ENCODE peak calls at places on chromosomes 5 and 9, in seven cellular contexts. W, D, S, L, F, E and G are unnamed samples. For H3K9me3, the result is how much of the 10 kb centered on the place peaks cover.

GRCh38 chr9:79975471-79976316 is 403.9 kb downstream of the TLE4 start:
- DNase-seq in W (no peak), D (no peak), S (no peak), L (no peak), F (no peak), E (no peak), G (no peak)

GRCh38 chr9:73981405-73981804 is 515.7 kb upstream of the RORB start:
- DNase-seq in W (no peak), D (no peak), S (no peak), L (no peak), F (no peak), E (no peak), G (no peak)

GRCh38 chr5:179123109-179123426 is 62.9 kb downstream of the ZNF354C start:
- DNase-seq in W (no peak), D (no peak), S (no peak), L (peak), F (peak), E (no peak), G (no peak)

GRCh38 chr5:37615184-37615583 is 224.7 kb downstream of the GDNF start:
- DNase-seq in W (no peak), D (no peak), S (no peak), L (no peak), F (no peak), E (peak), G (no peak)

GRCh38 chr5:63613430-63613829 is 348.8 kb downstream of the HTR1A start:
- DNase-seq in W (no peak), D (no peak), S (no peak), L (no peak), F (no peak), E (no peak), G (no peak)

GRCh38 chr5:93221-93980 is 1.4 kb downstream of the PLEKHG4B start:
- DNase-seq in W (no peak), D (no peak), S (no peak), L (no peak), F (no peak), E (no peak), G (no peak)

GRCh38 chr9:16344343-16344742 is 526.1 kb downstream of the BNC2 start:
- DNase-seq in W (peak), D (no peak), S (peak), L (no peak), F (no peak), E (peak), G (peak)

GRCh38 chr9:132789706-132790105 is 88.4 kb downstream of the AK8 start:
- DNase-seq in W (no peak), D (no peak), S (no peak), L (no peak), F (no peak), E (no peak), G (no peak)

GRCh38 chr9:84062538-84062937 is 81.9 kb downstream of the RMI1 start:
- DNase-seq in W (no peak), D (no peak), S (no peak), L (no peak), F (no peak), E (no peak), G (no peak)

GRCh38 chr5:52809884-52810283 is 22.2 kb downstream of the ITGA1 start:
- DNase-seq in W (no peak), D (no peak), S (no peak), L (no peak), F (no peak), E (peak), G (no peak)

GRCh38 chr5:177312649-177313181 is 1.0 kb upstream of the MXD3 start:
- DNase-seq in W (no peak), D (no peak), S (peak), L (no peak), F (no peak), E (no peak), G (no peak)

GRCh38 chr9:127241354-127241753 is 23.2 kb upstream of the GARNL3 start:
- DNase-seq in W (no peak), D (no peak), S (no peak), L (no peak), F (no peak), E (no peak), G (no peak)

GRCh38 chr9:127248241-127248640 is 16.3 kb upstream of the GARNL3 start:
- DNase-seq in W (no peak), D (no peak), S (no peak), L (no peak), F (no peak), E (no peak), G (no peak)

GRCh38 chr9:127249877-127250276 is 14.7 kb upstream of the GARNL3 start:
- DNase-seq in W (no peak), D (no peak), S (no peak), L (no peak), F (no peak), E (no peak), G (no peak)

GRCh38 chr9:127245637-127246164 is 18.9 kb upstream of the GARNL3 start:
- DNase-seq in W (no peak), D (no peak), S (no peak), L (no peak), F (no peak), E (no peak), G (no peak)

GRCh38 chr9:127244609-127245601 is 19.7 kb upstream of the GARNL3 start:
- DNase-seq in W (peak), D (peak), S (peak), L (peak), F (peak), E (peak), G (peak)
- TF ChIP-seq POLR2A in W (no peak), D (peak), S (peak), L (no peak), F (no peak), E (peak), G (peak)

DNA sequence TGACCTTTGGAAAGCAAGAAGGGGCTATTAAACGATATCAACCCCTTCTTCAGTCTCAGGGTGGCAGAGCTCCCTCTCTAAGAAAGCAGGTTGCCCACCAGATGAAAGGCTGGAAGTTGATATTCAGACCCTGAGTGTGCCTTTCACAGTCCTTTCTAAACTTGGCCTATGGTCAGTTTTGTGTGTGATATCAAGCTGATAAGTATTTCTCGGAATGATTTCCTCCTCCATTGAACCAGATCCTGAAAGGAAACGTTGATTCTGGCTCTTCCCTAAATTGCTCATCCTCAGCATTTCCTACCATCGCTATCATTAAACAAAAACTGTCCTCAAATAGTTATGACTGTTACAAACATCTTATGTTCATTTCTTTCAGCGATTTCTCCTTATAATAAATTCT is 130.4 kb downstream of the CEMIP2 start:
- DNase-seq in W (no peak), D (no peak), S (no peak), L (no peak), F (no peak), E (no peak), G (no peak)
- H3K27ac ChIP-seq in W (peak), D (peak), S (no peak), L (peak), F (no peak), E (no peak), G (no peak)

GRCh38 chr5:167463939-167464338 is 827.5 kb upstream of the WWC1 start:
- DNase-seq in W (no peak), D (no peak), S (no peak), L (no peak), F (no peak), E (no peak), G (no peak)

GRCh38 chr5:167466992-167467391 is 824.5 kb upstream of the WWC1 start:
- DNase-seq in W (no peak), D (no peak), S (no peak), L (no peak), F (no peak), E (no peak), G (no peak)
- H3K9me3 ChIP-seq in W (under half), D (under half), S (under half), L (under half), F (under half), E (under half), G (under half)

GRCh38 chr5:68746220-68747076 is 347.4 kb upstream of the SLC30A5 start:
- DNase-seq in W (no peak), D (no peak), S (no peak), L (no peak), F (no peak), E (no peak), G (no peak)
- TF ChIP-seq POLR2A in W (no peak), D (no peak), S (no peak), L (no peak), F (no peak), E (no peak), G (no peak)

GRCh38 chr9:70441622-70442021 is 27.2 kb upstream of the KLF9 start:
- DNase-seq in W (no peak), D (no peak), S (no peak), L (no peak), F (no peak), E (no peak), G (no peak)

GRCh38 chr9:70439991-70440706 is 25.7 kb upstream of the KLF9 start:
- DNase-seq in W (no peak), D (no peak), S (peak), L (no peak), F (no peak), E (peak), G (no peak)

GRCh38 chr9:70438341-70438924 is 24.0 kb upstream of the KLF9 start:
- DNase-seq in W (peak), D (peak), S (peak), L (peak), F (peak), E (peak), G (no peak)

GRCh38 chr9:70435948-70436347 is 21.5 kb upstream of the KLF9 start:
- DNase-seq in W (peak), D (no peak), S (no peak), L (no peak), F (no peak), E (peak), G (no peak)
- H3K27ac ChIP-seq in W (peak), D (peak), S (peak), L (no peak), F (no peak), E (no peak), G (no peak)

GRCh38 chr5:141427783-141428426 is 2.4 kb upstream of the PCDHGA12 start:
- DNase-seq in W (no peak), D (peak), S (no peak), L (no peak), F (no peak), E (no peak), G (no peak)
- H3K9me3 ChIP-seq in W (half or more), D (half or more), S (half or more), L (half or more), F (half or more), E (under half), G (under half)

GRCh38 chr5:146667633-146668032 is 151.6 kb upstream of the GPR151 start:
- DNase-seq in W (no peak), D (no peak), S (no peak), L (no peak), F (no peak), E (peak), G (no peak)
- TF ChIP-seq POLR2A in W (no peak), D (no peak), S (no peak), L (no peak), F (no peak), E (no peak), G (no peak)

GRCh38 chr9:33130501-33130900 is 36.6 kb downstream of the B4GALT1 start:
- DNase-seq in W (no peak), D (no peak), S (no peak), L (peak), F (no peak), E (peak), G (no peak)

GRCh38 chr9:33129251-33129885 is 37.8 kb downstream of the B4GALT1 start:
- DNase-seq in W (no peak), D (no peak), S (no peak), L (no peak), F (no peak), E (no peak), G (peak)

GRCh38 chr9:33128570-33128969 is 38.6 kb downstream of the B4GALT1 start:
- DNase-seq in W (no peak), D (no peak), S (no peak), L (peak), F (no peak), E (no peak), G (no peak)

GRCh38 chr9:33130961-33131360 is 36.2 kb downstream of the B4GALT1 start:
- DNase-seq in W (no peak), D (no peak), S (no peak), L (peak), F (no peak), E (no peak), G (no peak)

DNA sequence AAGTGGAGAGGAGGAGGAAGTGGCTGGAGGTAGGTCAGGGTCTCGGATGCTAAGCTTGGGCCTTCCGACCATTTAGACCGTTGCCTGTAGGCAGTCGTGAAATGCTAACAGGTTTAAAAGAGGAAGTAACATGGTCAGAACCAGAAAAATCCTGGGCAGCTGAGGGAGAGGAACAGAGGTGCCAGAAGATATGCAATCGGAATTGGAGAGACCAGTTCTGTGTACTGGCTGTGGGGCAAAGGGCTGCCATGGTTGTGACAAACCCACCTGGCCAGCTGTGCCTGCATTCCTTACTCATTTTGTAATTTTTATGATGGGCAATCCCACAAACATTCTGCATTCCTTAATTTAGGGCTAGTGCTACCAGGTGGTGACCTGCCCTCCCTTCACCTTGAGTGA is 37.3 kb downstream of the B4GALT1 start:
- DNase-seq in W (no peak), D (no peak), S (no peak), L (peak), F (no peak), E (no peak), G (no peak)
- H3K27ac ChIP-seq in W (peak), D (peak), S (peak), L (peak), F (peak), E (no peak), G (no peak)

GRCh38 chr9:35140097-35140496 is 21.7 kb upstream of the UNC13B start:
- DNase-seq in W (no peak), D (no peak), S (no peak), L (no peak), F (no peak), E (no peak), G (no peak)
- H3K9me3 ChIP-seq in W (under half), D (under half), S (half or more), L (under half), F (under half), E (under half), G (under half)